ENCODE peak calls at places on chromosomes 11 and 22, in six cellular contexts. One of them, this sample, is unnamed.

GRCh38 chr11:103920933-103921332 is 115.5 kb upstream of the DDI1 start:
- DNase-seq in GM10248: no peak
- DNase-seq in GM13976: no peak
- DNase-seq in IMR-90: no peak
- DNase-seq in HepG2: no peak
- DNase-seq in lung: no peak
- DNase-seq in this sample: no peak

GRCh38 chr11:22477312-22477711 is 139.1 kb downstream of the SLC17A6 start:
- DNase-seq in GM10248: no peak
- DNase-seq in IMR-90: peak
- DNase-seq in HepG2: no peak
- DNase-seq in lung: no peak
- DNase-seq in GM13976: no peak
- DNase-seq in this sample: no peak

GRCh38 chr22:34960005-34960404 is 106.0 kb upstream of the ISX start:
- DNase-seq in IMR-90: no peak
- DNase-seq in GM10248: no peak
- DNase-seq in HepG2: no peak
- DNase-seq in GM13976: no peak
- DNase-seq in lung: no peak
- DNase-seq in this sample: no peak

GRCh38 chr22:24421428-24421931 is 5.9 kb upstream of the ADORA2A start:
- DNase-seq in HepG2: peak
- DNase-seq in lung: no peak
- DNase-seq in GM10248: peak
- DNase-seq in GM13976: peak
- DNase-seq in IMR-90: no peak
- DNase-seq in this sample: no peak

GRCh38 chr11:69479591-69480271 is 1.7 kb upstream of the LINC01488 start:
- DNase-seq in GM13976: no peak
- DNase-seq in IMR-90: no peak
- DNase-seq in lung: no peak
- DNase-seq in GM10248: no peak
- DNase-seq in HepG2: no peak
- DNase-seq in this sample: no peak

GRCh38 chr11:64888761-64889511 is 10.5 kb upstream of the EHD1 start:
- DNase-seq in GM10248: no peak
- DNase-seq in IMR-90: no peak
- DNase-seq in lung: no peak
- DNase-seq in HepG2: peak
- DNase-seq in GM13976: no peak
- DNase-seq in this sample: no peak

GRCh38 chr22:22098457-22099193 is 116.0 kb upstream of the TOP3B start:
- DNase-seq in GM10248: no peak
- DNase-seq in HepG2: no peak
- DNase-seq in lung: no peak
- DNase-seq in IMR-90: no peak
- DNase-seq in GM13976: peak
- DNase-seq in this sample: no peak

GRCh38 chr11:394034-394857 is at the start of gene PKP3:
- DNase-seq in lung: peak
- DNase-seq in IMR-90: peak
- DNase-seq in GM10248: no peak
- DNase-seq in GM13976: no peak
- DNase-seq in HepG2: peak
- DNase-seq in this sample: no peak

GRCh38 chr22:43007519-43008102 is 7.3 kb downstream of the PACSIN2 start:
- DNase-seq in GM10248: no peak
- DNase-seq in lung: peak
- DNase-seq in IMR-90: peak
- DNase-seq in GM13976: no peak
- DNase-seq in HepG2: peak
- DNase-seq in this sample: no peak

GRCh38 chr11:10666976-10667892 is 26.3 kb downstream of the IRAG1 start:
- DNase-seq in HepG2: no peak
- DNase-seq in lung: no peak
- DNase-seq in IMR-90: peak
- DNase-seq in GM10248: no peak
- DNase-seq in GM13976: no peak
- DNase-seq in this sample: peak

GRCh38 chr22:37892566-37893338 is 13.3 kb upstream of the MICALL1 start:
- DNase-seq in GM10248: no peak
- DNase-seq in GM13976: peak
- DNase-seq in HepG2: no peak
- DNase-seq in IMR-90: no peak
- DNase-seq in lung: peak
- DNase-seq in this sample: no peak

GRCh38 chr11:33868646-33869461 is 23.0 kb downstream of the LMO2 start:
- DNase-seq in GM13976: peak
- DNase-seq in HepG2: no peak
- DNase-seq in IMR-90: no peak
- DNase-seq in GM10248: no peak
- DNase-seq in lung: no peak
- DNase-seq in this sample: no peak

DNA sequence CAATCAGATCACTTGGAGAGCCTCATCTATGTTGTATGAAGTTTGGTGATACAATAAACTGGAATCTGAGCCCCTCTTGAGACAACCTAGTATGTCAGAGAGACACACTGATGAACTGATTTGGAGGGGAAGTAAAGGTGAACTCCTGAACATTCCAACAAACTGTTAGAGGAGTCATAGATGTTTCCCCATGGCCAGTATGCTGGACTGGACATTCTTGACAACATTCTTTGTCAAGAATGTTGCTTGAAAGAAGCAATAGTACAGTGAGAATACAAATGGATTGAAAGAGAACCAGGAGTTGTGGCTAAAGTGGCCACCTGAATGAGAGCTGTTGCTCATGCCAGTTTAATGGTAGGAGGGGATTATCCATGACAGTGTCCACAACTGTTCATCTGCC is 588.1 kb downstream of the NELL1 start:
- DNase-seq in GM10248: no peak
- DNase-seq in HepG2: no peak
- DNase-seq in lung: no peak
- DNase-seq in GM13976: no peak
- DNase-seq in IMR-90: no peak
- DNase-seq in this sample: no peak
- TF ChIP-seq CTCF in GM10248: no peak
- TF ChIP-seq CTCF in HepG2: no peak
- TF ChIP-seq CTCF in lung: no peak
- TF ChIP-seq CTCF in GM13976: no peak
- TF ChIP-seq CTCF in IMR-90: no peak
- TF ChIP-seq CTCF in this sample: no peak

GRCh38 chr11:128021304-128022006 is 565.9 kb downstream of the ETS1 start:
- DNase-seq in GM10248: no peak
- DNase-seq in HepG2: no peak
- DNase-seq in lung: no peak
- DNase-seq in GM13976: no peak
- DNase-seq in IMR-90: no peak
- DNase-seq in this sample: no peak
- TF ChIP-seq CTCF in GM10248: no peak
- TF ChIP-seq CTCF in HepG2: no peak
- TF ChIP-seq CTCF in lung: no peak
- TF ChIP-seq CTCF in GM13976: no peak
- TF ChIP-seq CTCF in IMR-90: peak
- TF ChIP-seq CTCF in this sample: peak

GRCh38 chr11:116263020-116263419 is 509.8 kb downstream of the BUD13 start:
- DNase-seq in GM13976: no peak
- DNase-seq in IMR-90: no peak
- DNase-seq in lung: no peak
- DNase-seq in HepG2: no peak
- DNase-seq in GM10248: no peak
- DNase-seq in this sample: no peak
- TF ChIP-seq CTCF in GM13976: no peak
- TF ChIP-seq CTCF in IMR-90: no peak
- TF ChIP-seq CTCF in lung: no peak
- TF ChIP-seq CTCF in HepG2: no peak
- TF ChIP-seq CTCF in GM10248: no peak
- TF ChIP-seq CTCF in this sample: no peak

GRCh38 chr11:66003291-66003690 is 988 bp downstream of the BANF1 start:
- DNase-seq in IMR-90: no peak
- DNase-seq in GM10248: no peak
- DNase-seq in HepG2: no peak
- DNase-seq in lung: no peak
- DNase-seq in GM13976: no peak
- DNase-seq in this sample: no peak

GRCh38 chr11:66006134-66006890 is 4.0 kb downstream of the BANF1 start:
- DNase-seq in IMR-90: no peak
- DNase-seq in lung: no peak
- DNase-seq in GM10248: no peak
- DNase-seq in HepG2: no peak
- DNase-seq in GM13976: peak
- DNase-seq in this sample: no peak

GRCh38 chr11:66004186-66004585 is 1.9 kb downstream of the BANF1 start:
- DNase-seq in GM10248: no peak
- DNase-seq in HepG2: no peak
- DNase-seq in lung: no peak
- DNase-seq in IMR-90: no peak
- DNase-seq in GM13976: no peak
- DNase-seq in this sample: no peak

GRCh38 chr11:66001941-66002647 is at the start of the genes BANF1 and EIF1AD:
- DNase-seq in GM13976: peak
- DNase-seq in GM10248: peak
- DNase-seq in IMR-90: peak
- DNase-seq in lung: peak
- DNase-seq in HepG2: peak
- DNase-seq in this sample: peak

GRCh38 chr11:66002648-66003225 is 434 bp downstream of the BANF1 start:
- DNase-seq in lung: peak
- DNase-seq in HepG2: peak
- DNase-seq in GM10248: peak
- DNase-seq in IMR-90: peak
- DNase-seq in GM13976: peak
- DNase-seq in this sample: no peak
- TF ChIP-seq CTCF in lung: no peak
- TF ChIP-seq CTCF in HepG2: peak
- TF ChIP-seq CTCF in GM10248: no peak
- TF ChIP-seq CTCF in IMR-90: peak
- TF ChIP-seq CTCF in GM13976: no peak
- TF ChIP-seq CTCF in this sample: no peak

This sample was measured in AG09309.